ENCODE peak calls at places on chromosomes 11 and 22, in six cellular contexts. J is A549, Y is HepG2, H is transverse colon, O is stomach, F is suprapubic skin. U is an unnamed sample.

GRCh38 chr11:126113515-126113957 is 50.9 kb upstream of the CDON start:
- DNase-seq in J (peak; percentile 66), O (peak; percentile 93), Y (peak; percentile 84), H (peak; percentile 90), F (peak; percentile 95), U (peak; percentile 81)

GRCh38 chr11:45791524-45791923 is 13.4 kb upstream of the SLC35C1 start:
- DNase-seq in Y (peak; percentile 22), O (no peak), F (no peak), H (no peak), J (no peak), U (no peak)

GRCh38 chr11:73343076-73343833 is 32.9 kb upstream of the RELT start:
- DNase-seq in F (no peak), J (no peak), Y (no peak), O (no peak), H (no peak), U (no peak)

GRCh38 chr22:35192121-35192918 is 65.0 kb upstream of the HMGXB4 start:
- DNase-seq in H (no peak), F (no peak), O (no peak), J (no peak), Y (no peak), U (no peak)

GRCh38 chr11:20048246-20048645 is 112.0 kb downstream of the DBX1 start:
- DNase-seq in H (no peak), Y (no peak), F (no peak), O (no peak), J (no peak), U (no peak)

GRCh38 chr11:41954034-41954433 is 494.6 kb upstream of the LRRC4C start:
- DNase-seq in Y (no peak), F (no peak), H (no peak), O (no peak), J (no peak), U (no peak)

GRCh38 chr11:8756201-8756600 is 73.6 kb downstream of the RPL27A start:
- DNase-seq in H (no peak), F (peak; percentile 43), J (no peak), Y (no peak), O (no peak), U (no peak)

GRCh38 chr11:60345489-60345888 is 18.4 kb downstream of the MS4A6E start:
- DNase-seq in H (peak; percentile 37), F (no peak), O (peak; percentile 46), J (no peak), Y (peak; percentile 8), U (no peak)

GRCh38 chr11:11313426-11313825 is 39.6 kb downstream of the CSNK2A3 start:
- DNase-seq in F (no peak), O (no peak), H (no peak), Y (peak; percentile 7), J (peak; percentile 15), U (no peak)

GRCh38 chr11:32109596-32109995 is 18.7 kb downstream of the RCN1 start:
- DNase-seq in F (no peak), J (no peak), Y (no peak), H (no peak), O (no peak), U (no peak)

GRCh38 chr11:42840176-42840829 is 471.5 kb upstream of the API5 start:
- DNase-seq in O (no peak), H (no peak), J (no peak), Y (peak; percentile 39), F (no peak), U (no peak)

GRCh38 chr11:29751618-29752017 is 265.2 kb downstream of the KCNA4 start:
- DNase-seq in Y (no peak), O (no peak), J (no peak), H (no peak), F (no peak), U (no peak)

GRCh38 chr11:128624269-128625170 is 37.2 kb upstream of the ETS1 start:
- DNase-seq in J (no peak), Y (no peak), F (no peak), H (peak; percentile 58), O (peak; percentile 77), U (no peak)

GRCh38 chr11:127943763-127944162 is 643.6 kb downstream of the ETS1 start:
- DNase-seq in H (no peak), J (no peak), Y (no peak), F (no peak), O (no peak), U (no peak)

DNA sequence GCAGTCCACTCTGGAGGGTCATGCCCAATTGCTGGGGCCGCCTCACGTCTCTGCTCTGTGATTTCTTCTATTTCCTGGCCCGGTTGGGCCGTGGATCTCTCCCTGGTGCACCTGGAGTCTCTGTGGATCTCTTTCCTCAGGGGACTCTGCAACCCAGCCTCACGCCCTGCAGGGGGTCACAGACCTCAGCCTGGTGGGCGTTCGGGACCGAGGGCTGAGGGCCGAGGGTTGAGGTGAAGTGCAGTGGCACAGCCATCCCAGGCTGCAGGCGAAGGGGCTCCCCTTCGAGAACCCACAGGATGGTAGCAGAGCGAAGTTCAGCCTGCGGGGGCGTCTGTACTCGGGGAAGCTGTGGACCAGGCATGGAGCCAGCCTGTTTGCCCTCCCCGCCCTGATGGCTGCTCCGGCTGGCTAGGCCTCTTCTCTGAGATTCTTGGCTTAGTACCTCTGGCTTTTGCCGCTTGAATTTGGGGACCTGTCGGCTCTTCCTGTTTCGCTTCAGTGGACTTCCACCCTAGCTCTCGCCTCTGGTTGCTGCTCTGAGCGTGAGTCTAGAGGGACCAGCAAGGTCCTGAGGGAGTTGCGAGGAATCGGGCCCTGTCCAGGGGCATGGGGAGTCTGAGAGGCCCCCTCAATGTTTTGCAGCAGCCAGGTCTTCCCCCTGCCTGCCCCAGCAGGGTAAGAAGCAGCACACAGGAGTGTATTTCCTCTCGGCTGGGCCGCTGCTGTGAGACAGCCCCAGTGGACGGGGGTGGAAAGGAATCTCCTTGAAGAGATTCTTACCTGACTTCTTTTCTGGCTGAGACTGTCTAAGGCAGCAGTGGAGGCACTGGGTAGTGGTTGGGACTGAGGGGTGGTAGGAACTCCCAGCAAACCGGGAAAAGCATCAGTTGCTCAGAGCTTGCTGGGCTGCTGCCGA is 140.8 kb downstream of the TBC1D22A start:
- DNase-seq in O (peak; percentile 19), F (no peak), J (no peak), Y (no peak), H (no peak), U (no peak)
- H3K4me3 ChIP-seq in O (no peak overlapping the region), F (no peak overlapping the region), J (no peak overlapping the region), Y (no peak overlapping the region), H (no peak overlapping the region), U (no peak overlapping the region)

DNA sequence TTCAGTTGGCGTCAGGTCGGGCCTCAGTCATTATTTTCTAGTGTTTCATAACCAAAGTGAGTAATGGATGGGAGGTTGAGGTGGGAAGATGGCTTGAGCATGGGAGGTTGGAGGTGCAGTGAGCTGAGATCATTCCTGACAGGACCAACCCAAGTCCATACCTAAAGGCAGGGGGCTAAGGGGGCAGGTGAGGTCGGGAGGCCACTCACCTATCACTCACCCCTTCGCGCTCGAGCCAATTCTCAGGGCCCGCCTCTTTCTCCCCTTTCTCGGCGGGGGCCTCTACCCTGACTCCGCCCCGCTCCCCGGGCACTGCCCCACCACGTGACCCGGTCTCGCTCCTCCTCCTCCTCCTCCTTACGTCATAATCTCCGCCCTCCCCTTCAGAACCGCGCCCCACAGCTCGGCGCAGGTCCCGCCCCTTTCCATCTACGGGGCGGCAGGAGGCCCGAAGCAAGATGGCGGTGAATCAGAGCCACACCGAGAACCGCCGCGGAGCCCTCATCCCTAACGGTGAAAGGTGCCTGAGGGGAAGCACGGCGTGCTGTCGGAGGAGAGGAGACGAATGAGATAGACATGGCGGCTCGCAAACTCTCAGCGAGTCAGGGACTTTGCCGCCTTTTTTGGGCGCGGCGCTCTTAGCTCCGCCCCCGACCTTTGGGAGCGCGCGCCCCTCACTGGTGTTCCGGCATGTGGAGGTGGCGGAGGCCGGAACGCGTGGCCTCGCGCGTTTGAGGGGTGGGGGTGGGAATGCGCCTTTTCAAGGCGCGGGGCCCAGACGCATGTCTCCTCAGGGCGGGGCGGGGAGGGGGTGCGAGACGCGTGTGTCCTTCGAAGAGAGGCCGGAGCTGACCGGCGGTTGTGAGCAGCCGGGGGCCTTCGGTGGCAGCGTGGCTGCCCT is at the start of gene WBP2NL:
- DNase-seq in F (peak; percentile 90), J (peak; percentile 78), Y (no peak), H (peak; percentile 91), O (peak; percentile 92), U (peak; percentile 84)
- TF ChIP-seq EP300 in F (no peak), J (no peak), Y (no peak), H (no peak), O (no peak), U (no peak)

DNA sequence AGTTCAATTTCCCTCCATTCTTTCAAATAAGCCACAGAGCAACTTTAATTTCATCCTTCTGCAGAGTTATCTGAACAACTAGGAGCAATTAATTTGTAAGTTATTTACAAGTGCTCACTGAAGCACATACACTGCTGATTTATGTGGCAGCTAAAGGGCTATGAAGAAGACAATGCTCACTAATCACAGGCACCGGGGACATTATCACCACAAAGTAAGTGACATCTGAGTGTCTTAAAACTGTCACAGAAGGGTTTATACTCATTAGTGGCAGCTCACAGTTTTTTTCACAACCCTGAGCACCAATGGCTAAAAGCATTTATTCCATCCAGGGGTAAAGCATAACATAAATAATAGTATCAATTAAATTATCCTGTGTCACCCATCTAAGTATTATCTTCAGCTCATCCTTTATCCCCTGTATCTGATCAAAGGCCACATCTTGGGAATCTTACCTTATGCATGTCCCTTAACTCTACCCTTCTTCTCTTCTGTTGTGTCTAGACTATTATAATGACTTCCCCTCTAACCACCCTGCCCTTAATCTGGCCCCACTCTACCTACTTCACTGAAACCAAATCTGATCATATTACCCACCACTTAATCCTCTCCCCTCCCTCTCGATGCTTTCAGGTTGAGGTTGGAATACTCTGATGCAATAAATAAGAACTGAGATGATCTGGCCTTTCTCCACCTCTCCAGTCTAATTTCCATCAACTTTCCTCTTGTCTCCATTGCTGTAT is 252.8 kb downstream of the CASP12 start:
- DNase-seq in Y (no peak), J (no peak), H (no peak), F (no peak), O (no peak), U (no peak)
- H3K4me3 ChIP-seq in Y (no peak overlapping the region), J (no peak overlapping the region), H (no peak overlapping the region), F (no peak overlapping the region), O (no peak overlapping the region), U (no peak overlapping the region)

GRCh38 chr22:50461536-50461935 is 13.3 kb downstream of the SBF1 start:
- DNase-seq in F (no peak), O (no peak), J (no peak), Y (no peak), H (no peak), U (no peak)

GRCh38 chr22:50461979-50462540 is 12.8 kb downstream of the SBF1 start:
- DNase-seq in F (no peak), O (no peak), Y (no peak), J (no peak), H (no peak), U (no peak)

GRCh38 chr22:50459016-50459415 is 15.8 kb downstream of the SBF1 start:
- DNase-seq in J (no peak), O (no peak), F (no peak), H (no peak), Y (no peak), U (no peak)

GRCh38 chr22:50459443-50460140 is 15.2 kb downstream of the SBF1 start:
- DNase-seq in J (no peak), F (no peak), H (no peak), O (no peak), Y (no peak), U (no peak)

DNA sequence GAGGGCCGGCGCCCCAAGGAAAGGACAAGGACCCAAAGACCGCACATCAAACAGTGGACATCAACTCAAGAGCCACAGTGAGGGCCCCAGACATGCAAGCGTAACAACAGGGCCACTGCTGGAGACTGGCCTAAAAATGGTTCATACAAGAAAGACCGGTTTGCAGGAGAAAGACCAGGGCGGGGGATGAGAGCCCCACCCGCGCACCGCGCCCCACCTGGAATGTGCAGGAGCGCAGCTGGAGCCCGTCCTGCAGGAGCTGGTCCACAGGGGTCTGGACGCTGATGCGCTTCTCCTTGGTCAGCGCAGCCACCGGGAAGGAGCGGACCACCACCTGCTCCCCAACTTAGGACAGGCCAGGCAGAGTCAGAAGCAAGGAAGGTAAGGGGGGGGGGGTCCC is 13.9 kb downstream of the SBF1 start:
- DNase-seq in Y (no peak), F (no peak), H (peak; percentile 47), O (peak; percentile 73), J (no peak), U (no peak)
- TF ChIP-seq EP300 in Y (no peak), F (no peak), H (no peak), O (no peak), J (no peak), U (no peak)